ENCODE peak calls at places on chromosomes 1 and 21, in nine cellular contexts. One of them, this sample, is unnamed.

GRCh38 chr1:8040586-8040985 is 14.5 kb upstream of the ERRFI1 start:
- DNase-seq in GM03348: peak
- DNase-seq in IMR-90: peak
- DNase-seq in EL: peak
- DNase-seq in neuronal stem cell: no peak
- DNase-seq in lung microvascular endothelial cell: peak
- DNase-seq in SW480: peak
- DNase-seq in cardiac muscle cell: no peak
- DNase-seq in fibroblast of villous mesenchyme: peak
- DNase-seq in this sample: peak

GRCh38 chr1:220556641-220557040 is 28.7 kb downstream of the MARK1 start:
- DNase-seq in GM03348: no peak
- DNase-seq in IMR-90: no peak
- DNase-seq in EL: no peak
- DNase-seq in neuronal stem cell: no peak
- DNase-seq in lung microvascular endothelial cell: no peak
- DNase-seq in SW480: no peak
- DNase-seq in cardiac muscle cell: no peak
- DNase-seq in fibroblast of villous mesenchyme: no peak
- DNase-seq in this sample: no peak

GRCh38 chr1:161994153-161994814 is 29.4 kb downstream of the OLFML2B start:
- DNase-seq in GM03348: peak
- DNase-seq in IMR-90: peak
- DNase-seq in EL: peak
- DNase-seq in neuronal stem cell: no peak
- DNase-seq in lung microvascular endothelial cell: no peak
- DNase-seq in SW480: no peak
- DNase-seq in cardiac muscle cell: peak
- DNase-seq in fibroblast of villous mesenchyme: peak
- DNase-seq in this sample: no peak

GRCh38 chr1:14605945-14606344 is 7.5 kb downstream of the KAZN start:
- DNase-seq in GM03348: no peak
- DNase-seq in IMR-90: no peak
- DNase-seq in EL: no peak
- DNase-seq in neuronal stem cell: no peak
- DNase-seq in lung microvascular endothelial cell: no peak
- DNase-seq in SW480: no peak
- DNase-seq in cardiac muscle cell: no peak
- DNase-seq in fibroblast of villous mesenchyme: no peak
- DNase-seq in this sample: no peak

GRCh38 chr1:241821363-241821762 is 26.6 kb upstream of the EXO1 start:
- DNase-seq in GM03348: no peak
- DNase-seq in IMR-90: peak
- DNase-seq in EL: peak
- DNase-seq in neuronal stem cell: no peak
- DNase-seq in lung microvascular endothelial cell: no peak
- DNase-seq in SW480: no peak
- DNase-seq in cardiac muscle cell: no peak
- DNase-seq in fibroblast of villous mesenchyme: peak
- DNase-seq in this sample: no peak

GRCh38 chr21:32367158-32367557 is 25.7 kb downstream of the URB1 start:
- DNase-seq in GM03348: no peak
- DNase-seq in IMR-90: no peak
- DNase-seq in EL: no peak
- DNase-seq in neuronal stem cell: no peak
- DNase-seq in lung microvascular endothelial cell: no peak
- DNase-seq in SW480: no peak
- DNase-seq in cardiac muscle cell: no peak
- DNase-seq in fibroblast of villous mesenchyme: peak
- DNase-seq in this sample: no peak

GRCh38 chr1:48906729-48907128 is 130.0 kb upstream of the BEND5 start:
- DNase-seq in GM03348: no peak
- DNase-seq in IMR-90: no peak
- DNase-seq in EL: no peak
- DNase-seq in neuronal stem cell: no peak
- DNase-seq in lung microvascular endothelial cell: no peak
- DNase-seq in SW480: no peak
- DNase-seq in cardiac muscle cell: no peak
- DNase-seq in fibroblast of villous mesenchyme: no peak
- DNase-seq in this sample: no peak

GRCh38 chr1:165871311-165872067 is 44.1 kb downstream of the UCK2 start:
- DNase-seq in GM03348: no peak
- DNase-seq in IMR-90: peak
- DNase-seq in EL: peak
- DNase-seq in neuronal stem cell: no peak
- DNase-seq in lung microvascular endothelial cell: peak
- DNase-seq in SW480: peak
- DNase-seq in cardiac muscle cell: no peak
- DNase-seq in fibroblast of villous mesenchyme: peak
- DNase-seq in this sample: no peak

GRCh38 chr1:192476802-192477298 is 98.7 kb upstream of the RGS1 start:
- DNase-seq in GM03348: peak
- DNase-seq in IMR-90: peak
- DNase-seq in EL: peak
- DNase-seq in neuronal stem cell: no peak
- DNase-seq in lung microvascular endothelial cell: peak
- DNase-seq in SW480: no peak
- DNase-seq in cardiac muscle cell: no peak
- DNase-seq in fibroblast of villous mesenchyme: peak
- DNase-seq in this sample: no peak

GRCh38 chr1:115186871-115187270 is 97.6 kb upstream of the TSPAN2 start:
- DNase-seq in GM03348: no peak
- DNase-seq in IMR-90: no peak
- DNase-seq in EL: no peak
- DNase-seq in neuronal stem cell: no peak
- DNase-seq in lung microvascular endothelial cell: no peak
- DNase-seq in SW480: no peak
- DNase-seq in cardiac muscle cell: no peak
- DNase-seq in fibroblast of villous mesenchyme: no peak
- DNase-seq in this sample: no peak

GRCh38 chr1:99438656-99439055 is 174.4 kb downstream of the PLPPR4 start:
- DNase-seq in GM03348: no peak
- DNase-seq in IMR-90: peak
- DNase-seq in EL: peak
- DNase-seq in neuronal stem cell: no peak
- DNase-seq in lung microvascular endothelial cell: no peak
- DNase-seq in SW480: no peak
- DNase-seq in cardiac muscle cell: no peak
- DNase-seq in fibroblast of villous mesenchyme: peak
- DNase-seq in this sample: no peak

GRCh38 chr1:79667848-79668696 is 661.5 kb upstream of the ADGRL4 start:
- DNase-seq in GM03348: no peak
- DNase-seq in IMR-90: no peak
- DNase-seq in EL: no peak
- DNase-seq in neuronal stem cell: no peak
- DNase-seq in lung microvascular endothelial cell: no peak
- DNase-seq in SW480: no peak
- DNase-seq in cardiac muscle cell: no peak
- DNase-seq in fibroblast of villous mesenchyme: no peak
- DNase-seq in this sample: no peak

GRCh38 chr1:70486676-70487470 is 75.8 kb downstream of the CTH start:
- DNase-seq in GM03348: peak
- DNase-seq in IMR-90: peak
- DNase-seq in EL: peak
- DNase-seq in neuronal stem cell: no peak
- DNase-seq in lung microvascular endothelial cell: peak
- DNase-seq in SW480: no peak
- DNase-seq in cardiac muscle cell: no peak
- DNase-seq in fibroblast of villous mesenchyme: peak
- DNase-seq in this sample: no peak

GRCh38 chr1:75198163-75198562 is 64.0 kb downstream of the LHX8 start:
- DNase-seq in GM03348: no peak
- DNase-seq in IMR-90: no peak
- DNase-seq in EL: no peak
- DNase-seq in neuronal stem cell: no peak
- DNase-seq in lung microvascular endothelial cell: no peak
- DNase-seq in SW480: no peak
- DNase-seq in cardiac muscle cell: no peak
- DNase-seq in fibroblast of villous mesenchyme: no peak
- DNase-seq in this sample: no peak

GRCh38 chr1:98102369-98103030 is 181.7 kb upstream of the DPYD start:
- DNase-seq in GM03348: no peak
- DNase-seq in IMR-90: peak
- DNase-seq in EL: peak
- DNase-seq in neuronal stem cell: no peak
- DNase-seq in lung microvascular endothelial cell: peak
- DNase-seq in SW480: no peak
- DNase-seq in cardiac muscle cell: no peak
- DNase-seq in fibroblast of villous mesenchyme: peak
- DNase-seq in this sample: no peak

GRCh38 chr1:220511183-220511582 is 16.8 kb upstream of the MARK1 start:
- DNase-seq in GM03348: no peak
- DNase-seq in IMR-90: no peak
- DNase-seq in EL: peak
- DNase-seq in neuronal stem cell: no peak
- DNase-seq in lung microvascular endothelial cell: no peak
- DNase-seq in SW480: no peak
- DNase-seq in cardiac muscle cell: no peak
- DNase-seq in fibroblast of villous mesenchyme: no peak
- DNase-seq in this sample: no peak

GRCh38 chr1:189775343-189775742 is 702.3 kb downstream of the BRINP3 start:
- DNase-seq in GM03348: no peak
- DNase-seq in IMR-90: peak
- DNase-seq in EL: peak
- DNase-seq in neuronal stem cell: no peak
- DNase-seq in lung microvascular endothelial cell: no peak
- DNase-seq in SW480: no peak
- DNase-seq in cardiac muscle cell: peak
- DNase-seq in fibroblast of villous mesenchyme: peak
- DNase-seq in this sample: no peak

GRCh38 chr1:245874942-245875580 is 632.0 kb downstream of the SMYD3 start:
- DNase-seq in GM03348: peak
- DNase-seq in IMR-90: peak
- DNase-seq in EL: peak
- DNase-seq in neuronal stem cell: no peak
- DNase-seq in lung microvascular endothelial cell: peak
- DNase-seq in SW480: no peak
- DNase-seq in cardiac muscle cell: peak
- DNase-seq in fibroblast of villous mesenchyme: peak
- DNase-seq in this sample: peak

GRCh38 chr21:32861871-32862270 is 90.3 kb upstream of the PAXBP1 start:
- DNase-seq in GM03348: peak
- DNase-seq in IMR-90: no peak
- DNase-seq in EL: no peak
- DNase-seq in neuronal stem cell: no peak
- DNase-seq in lung microvascular endothelial cell: no peak
- DNase-seq in SW480: no peak
- DNase-seq in cardiac muscle cell: no peak
- DNase-seq in fibroblast of villous mesenchyme: peak
- DNase-seq in this sample: no peak

GRCh38 chr1:116485071-116485735 is 85.6 kb downstream of the CD58 start:
- DNase-seq in GM03348: peak
- DNase-seq in IMR-90: peak
- DNase-seq in EL: peak
- DNase-seq in neuronal stem cell: peak
- DNase-seq in lung microvascular endothelial cell: peak
- DNase-seq in SW480: peak
- DNase-seq in cardiac muscle cell: peak
- DNase-seq in fibroblast of villous mesenchyme: peak
- DNase-seq in this sample: peak

GRCh38 chr1:175536921-175537320 is 206.5 kb downstream of the TNR start:
- DNase-seq in GM03348: no peak
- DNase-seq in IMR-90: no peak
- DNase-seq in EL: no peak
- DNase-seq in neuronal stem cell: no peak
- DNase-seq in lung microvascular endothelial cell: no peak
- DNase-seq in SW480: no peak
- DNase-seq in cardiac muscle cell: no peak
- DNase-seq in fibroblast of villous mesenchyme: no peak
- DNase-seq in this sample: no peak

This sample was measured in NCI-H510A treated with DMSO at 0.1 percent for 48 hours.